ENCODE peak calls at places on chromosome 18, in seven cellular contexts. One of them, this sample, is unnamed.
A peak's percentile ranks its signal among the peaks of the same experiment; 100 is the strongest.

GRCh38 chr18:35376393-35376741 is 770 bp downstream of the ZNF396 start:
- DNase-seq in GM20000: peak; percentile 70
- DNase-seq in NCI-H1436 treated with DMSO at 0.1 percent for 48 hours: no peak
- DNase-seq in HEK293T: no peak
- DNase-seq in right cardiac atrium: peak; percentile 65
- DNase-seq in astrocyte of the spinal cord: no peak
- DNase-seq in IMR-90: no peak
- DNase-seq in this sample: no peak

GRCh38 chr18:50203801-50204604 is 9.1 kb upstream of the MYO5B start:
- DNase-seq in GM20000: peak; percentile 49
- DNase-seq in NCI-H1436 treated with DMSO at 0.1 percent for 48 hours: no peak
- DNase-seq in HEK293T: peak; percentile 65
- DNase-seq in right cardiac atrium: no peak
- DNase-seq in astrocyte of the spinal cord: peak; percentile 36
- DNase-seq in IMR-90: peak; percentile 9
- DNase-seq in this sample: peak; percentile 14

GRCh38 chr18:41126541-41127235 is 828.3 kb upstream of the PIK3C3 start:
- DNase-seq in GM20000: no peak
- DNase-seq in NCI-H1436 treated with DMSO at 0.1 percent for 48 hours: no peak
- DNase-seq in HEK293T: no peak
- DNase-seq in right cardiac atrium: no peak
- DNase-seq in astrocyte of the spinal cord: peak; percentile 88
- DNase-seq in IMR-90: peak; percentile 84
- DNase-seq in this sample: no peak

GRCh38 chr18:25144835-25145234 is 207.1 kb downstream of the ZNF521 start:
- DNase-seq in GM20000: no peak
- DNase-seq in NCI-H1436 treated with DMSO at 0.1 percent for 48 hours: no peak
- DNase-seq in HEK293T: no peak
- DNase-seq in right cardiac atrium: peak; percentile 63
- DNase-seq in astrocyte of the spinal cord: peak; percentile 88
- DNase-seq in IMR-90: peak; percentile 92
- DNase-seq in this sample: peak; percentile 14

GRCh38 chr18:3148930-3149535 is 70.7 kb downstream of the MYOM1 start:
- DNase-seq in GM20000: no peak
- DNase-seq in NCI-H1436 treated with DMSO at 0.1 percent for 48 hours: no peak
- DNase-seq in HEK293T: no peak
- DNase-seq in right cardiac atrium: no peak
- DNase-seq in astrocyte of the spinal cord: no peak
- DNase-seq in IMR-90: peak; percentile 5
- DNase-seq in this sample: no peak

GRCh38 chr18:55247032-55247431 is 287.8 kb upstream of the CCDC68 start:
- DNase-seq in GM20000: no peak
- DNase-seq in NCI-H1436 treated with DMSO at 0.1 percent for 48 hours: no peak
- DNase-seq in HEK293T: no peak
- DNase-seq in right cardiac atrium: no peak
- DNase-seq in astrocyte of the spinal cord: peak; percentile 29
- DNase-seq in IMR-90: no peak
- DNase-seq in this sample: no peak

GRCh38 chr18:63342206-63342605 is 22.6 kb upstream of the BCL2 start:
- DNase-seq in GM20000: peak; percentile 64
- DNase-seq in NCI-H1436 treated with DMSO at 0.1 percent for 48 hours: no peak
- DNase-seq in HEK293T: peak; percentile 66
- DNase-seq in right cardiac atrium: peak; percentile 62
- DNase-seq in astrocyte of the spinal cord: peak; percentile 35
- DNase-seq in IMR-90: peak; percentile 28
- DNase-seq in this sample: no peak

GRCh38 chr18:61274561-61274960 is 58.7 kb upstream of the CDH20 start:
- DNase-seq in GM20000: no peak
- DNase-seq in NCI-H1436 treated with DMSO at 0.1 percent for 48 hours: no peak
- DNase-seq in HEK293T: no peak
- DNase-seq in right cardiac atrium: no peak
- DNase-seq in astrocyte of the spinal cord: no peak
- DNase-seq in IMR-90: no peak
- DNase-seq in this sample: no peak

GRCh38 chr18:77006305-77007175 is 126.0 kb downstream of the MBP start:
- DNase-seq in GM20000: no peak
- DNase-seq in NCI-H1436 treated with DMSO at 0.1 percent for 48 hours: no peak
- DNase-seq in HEK293T: no peak
- DNase-seq in right cardiac atrium: peak; percentile 71
- DNase-seq in astrocyte of the spinal cord: no peak
- DNase-seq in IMR-90: no peak
- DNase-seq in this sample: no peak

GRCh38 chr18:10985689-10986088 is 163.7 kb downstream of the PIEZO2 start:
- DNase-seq in GM20000: no peak
- DNase-seq in NCI-H1436 treated with DMSO at 0.1 percent for 48 hours: no peak
- DNase-seq in HEK293T: no peak
- DNase-seq in right cardiac atrium: no peak
- DNase-seq in astrocyte of the spinal cord: no peak
- DNase-seq in IMR-90: no peak
- DNase-seq in this sample: no peak

GRCh38 chr18:46156124-46156745 is 52.0 kb downstream of the HAUS1 start:
- DNase-seq in GM20000: no peak
- DNase-seq in NCI-H1436 treated with DMSO at 0.1 percent for 48 hours: no peak
- DNase-seq in HEK293T: no peak
- DNase-seq in right cardiac atrium: no peak
- DNase-seq in astrocyte of the spinal cord: no peak
- DNase-seq in IMR-90: no peak
- DNase-seq in this sample: no peak

GRCh38 chr18:68956650-68957049 is 158.8 kb downstream of the CCDC102B start:
- DNase-seq in GM20000: no peak
- DNase-seq in NCI-H1436 treated with DMSO at 0.1 percent for 48 hours: no peak
- DNase-seq in HEK293T: no peak
- DNase-seq in right cardiac atrium: no peak
- DNase-seq in astrocyte of the spinal cord: no peak
- DNase-seq in IMR-90: no peak
- DNase-seq in this sample: no peak

GRCh38 chr18:8480506-8481328 is 128.5 kb upstream of the RAB12 start:
- DNase-seq in GM20000: no peak
- DNase-seq in NCI-H1436 treated with DMSO at 0.1 percent for 48 hours: no peak
- DNase-seq in HEK293T: peak; percentile 44
- DNase-seq in right cardiac atrium: no peak
- DNase-seq in astrocyte of the spinal cord: peak; percentile 74
- DNase-seq in IMR-90: peak; percentile 73
- DNase-seq in this sample: no peak

This sample was measured in heart right ventricle.